ENCODE peak calls at places on chromosomes 3 and 15, in ten cellular contexts. R is HL-60; N is germinal center; L is thoracic aorta; P is fibroblast of pulmonary artery; K is Right ventricle myocardium superior; I is endothelial cell; W is stimulated activated CD4-positive, alpha-beta T cell treated with anti-CD3 and anti-CD28 coated beads, Interleukin-4, amount 100 ng/mL, for 48 hours; Z is NCI-H1105 treated with DMSO at 0.1 percent for 48 hours; H is RCC 7860. T is an unnamed sample.

GRCh38 chr15:67813104-67813634 is 12.1 kb upstream of the SKOR1 start:
- DNase-seq in P (no peak), L (no peak), H (no peak), W (no peak), I (no peak), N (no peak), Z (no peak), R (no peak), K (no peak), T (peak; percentile 39)

GRCh38 chr15:32715276-32715675 is 2.5 kb upstream of the GREM1 start:
- DNase-seq in K (no peak), Z (no peak), H (peak; percentile 23), R (no peak), N (no peak), P (no peak), L (no peak), I (no peak), W (no peak), T (no peak)

GRCh38 chr3:171646357-171647133 is 163.7 kb downstream of the PLD1 start:
- DNase-seq in W (no peak), K (no peak), H (peak; percentile 41), R (no peak), Z (peak; percentile 83), P (peak; percentile 88), N (peak; percentile 10), I (no peak), L (no peak), T (no peak)

GRCh38 chr15:57334257-57334656 is 42.0 kb upstream of the CGNL1 start:
- DNase-seq in Z (no peak), K (no peak), H (peak; percentile 70), I (no peak), P (peak; percentile 50), L (no peak), N (no peak), W (no peak), R (no peak), T (peak; percentile 76)

GRCh38 chr3:46867550-46867898 is 4.3 kb upstream of the MYL3 start:
- DNase-seq in Z (no peak), H (no peak), P (peak; percentile 63), R (no peak), N (no peak), I (no peak), K (peak; percentile 93), W (no peak), L (no peak), T (no peak)

GRCh38 chr3:14391033-14391432 is 11.4 kb upstream of the SLC6A6 start:
- DNase-seq in W (no peak), R (peak; percentile 81), N (no peak), Z (no peak), I (no peak), K (peak; percentile 69), P (peak; percentile 86), L (no peak), H (no peak), T (no peak)

GRCh38 chr3:156812521-156813335 is 13.4 kb upstream of the LEKR1 start:
- DNase-seq in P (peak; percentile 66), W (no peak), N (no peak), Z (no peak), L (no peak), K (no peak), H (peak; percentile 72), I (no peak), R (peak; percentile 67), T (no peak)

GRCh38 chr3:11499144-11499543 is 144.6 kb downstream of the VGLL4 start:
- DNase-seq in H (peak; percentile 87), W (no peak), Z (no peak), K (no peak), N (no peak), I (no peak), P (peak; percentile 94), L (no peak), R (no peak), T (no peak)

GRCh38 chr3:2838533-2839157 is 271.5 kb downstream of the IL5RA start:
- DNase-seq in K (no peak), Z (no peak), R (no peak), P (no peak), W (no peak), H (no peak), I (no peak), N (no peak), L (no peak), T (no peak)

GRCh38 chr3:134325106-134325705 is 49.0 kb downstream of the AMOTL2 start:
- DNase-seq in Z (no peak), R (no peak), N (no peak), P (no peak), I (no peak), K (no peak), H (no peak), W (no peak), L (no peak), T (peak; percentile 52)

GRCh38 chr3:103218793-103219192 is 784.0 kb downstream of the ZPLD1 start:
- DNase-seq in P (no peak), R (no peak), N (no peak), Z (no peak), I (no peak), H (peak; percentile 26), K (no peak), L (no peak), W (no peak), T (no peak)

GRCh38 chr3:195246608-195247007 is 24.4 kb downstream of the XXYLT1 start:
- DNase-seq in Z (no peak), N (no peak), R (no peak), K (no peak), L (no peak), H (no peak), W (no peak), P (no peak), I (no peak), T (peak; percentile 16)

T was measured in endodermal cell.